ENCODE peak calls at places on chromosomes 1 and 21, in four cellular contexts. One of them, this sample, is unnamed.
A peak's percentile ranks its signal among the peaks of the same experiment; 100 is the strongest.

GRCh38 chr1:15350151-15350550 is 59.5 kb upstream of the EFHD2 start:
- DNase-seq in activated naive CD4-positive, alpha-beta T cell treated with anti-CD3 and anti-CD28 coated beads, Interleukin-2, amount 10 ng/mL, durations not matched to agents 7 days and 5 days: no peak
- DNase-seq in AG08396: no peak
- DNase-seq in CD4-positive, CD25-positive, alpha-beta regulatory T cell: no peak
- DNase-seq in this sample: no peak

GRCh38 chr1:28176492-28177470 is at the start of gene PTAFR:
- DNase-seq in activated naive CD4-positive, alpha-beta T cell treated with anti-CD3 and anti-CD28 coated beads, Interleukin-2, amount 10 ng/mL, durations not matched to agents 7 days and 5 days: no peak
- DNase-seq in AG08396: no peak
- DNase-seq in CD4-positive, CD25-positive, alpha-beta regulatory T cell: no peak
- DNase-seq in this sample: no peak

GRCh38 chr21:28393279-28393678 is 599.4 kb downstream of the LTN1 start:
- DNase-seq in activated naive CD4-positive, alpha-beta T cell treated with anti-CD3 and anti-CD28 coated beads, Interleukin-2, amount 10 ng/mL, durations not matched to agents 7 days and 5 days: no peak
- DNase-seq in AG08396: no peak
- DNase-seq in CD4-positive, CD25-positive, alpha-beta regulatory T cell: no peak
- DNase-seq in this sample: peak; percentile 95

GRCh38 chr1:235892734-235893413 is 26.2 kb upstream of the LYST start:
- DNase-seq in activated naive CD4-positive, alpha-beta T cell treated with anti-CD3 and anti-CD28 coated beads, Interleukin-2, amount 10 ng/mL, durations not matched to agents 7 days and 5 days: no peak
- DNase-seq in AG08396: no peak
- DNase-seq in CD4-positive, CD25-positive, alpha-beta regulatory T cell: no peak
- DNase-seq in this sample: peak; percentile 35

GRCh38 chr1:161073474-161074121 is 3.9 kb upstream of the ARHGAP30 start:
- DNase-seq in activated naive CD4-positive, alpha-beta T cell treated with anti-CD3 and anti-CD28 coated beads, Interleukin-2, amount 10 ng/mL, durations not matched to agents 7 days and 5 days: no peak
- DNase-seq in AG08396: no peak
- DNase-seq in CD4-positive, CD25-positive, alpha-beta regulatory T cell: no peak
- DNase-seq in this sample: peak; percentile 64

GRCh38 chr1:115365738-115366137 is 27.7 kb upstream of the NGF start:
- DNase-seq in activated naive CD4-positive, alpha-beta T cell treated with anti-CD3 and anti-CD28 coated beads, Interleukin-2, amount 10 ng/mL, durations not matched to agents 7 days and 5 days: no peak
- DNase-seq in AG08396: no peak
- DNase-seq in CD4-positive, CD25-positive, alpha-beta regulatory T cell: no peak
- DNase-seq in this sample: no peak

GRCh38 chr1:41504126-41505035 is 19.9 kb upstream of the EDN2 start:
- DNase-seq in activated naive CD4-positive, alpha-beta T cell treated with anti-CD3 and anti-CD28 coated beads, Interleukin-2, amount 10 ng/mL, durations not matched to agents 7 days and 5 days: no peak
- DNase-seq in AG08396: peak; percentile 56
- DNase-seq in CD4-positive, CD25-positive, alpha-beta regulatory T cell: no peak
- DNase-seq in this sample: peak; percentile 48

GRCh38 chr21:33286600-33287456 is 20.7 kb downstream of the IL10RB start:
- DNase-seq in activated naive CD4-positive, alpha-beta T cell treated with anti-CD3 and anti-CD28 coated beads, Interleukin-2, amount 10 ng/mL, durations not matched to agents 7 days and 5 days: no peak
- DNase-seq in AG08396: peak; percentile 47
- DNase-seq in CD4-positive, CD25-positive, alpha-beta regulatory T cell: no peak
- DNase-seq in this sample: peak; percentile 64

GRCh38 chr1:201970334-201971159 is 11.9 kb upstream of the RNPEP start:
- DNase-seq in activated naive CD4-positive, alpha-beta T cell treated with anti-CD3 and anti-CD28 coated beads, Interleukin-2, amount 10 ng/mL, durations not matched to agents 7 days and 5 days: no peak
- DNase-seq in AG08396: no peak
- DNase-seq in CD4-positive, CD25-positive, alpha-beta regulatory T cell: no peak
- DNase-seq in this sample: no peak

GRCh38 chr21:45502600-45502999 is 39.6 kb downstream of the SLC19A1 start:
- DNase-seq in activated naive CD4-positive, alpha-beta T cell treated with anti-CD3 and anti-CD28 coated beads, Interleukin-2, amount 10 ng/mL, durations not matched to agents 7 days and 5 days: no peak
- DNase-seq in AG08396: no peak
- DNase-seq in CD4-positive, CD25-positive, alpha-beta regulatory T cell: no peak
- DNase-seq in this sample: no peak

GRCh38 chr1:155911156-155912055 is at the start of gene RIT1:
- DNase-seq in activated naive CD4-positive, alpha-beta T cell treated with anti-CD3 and anti-CD28 coated beads, Interleukin-2, amount 10 ng/mL, durations not matched to agents 7 days and 5 days: peak; percentile 91
- DNase-seq in AG08396: peak; percentile 88
- DNase-seq in CD4-positive, CD25-positive, alpha-beta regulatory T cell: peak; percentile 89
- DNase-seq in this sample: peak; percentile 87

This sample was measured in small intestine.